ENCODE peak calls at places on chromosomes 13 and 19, in eight cellular contexts. A is adrenal gland, N is IMR-90, P is uterus, K is testis, C is sigmoid colon, V is esophagus squamous epithelium, I is heart left ventricle. G is an unnamed sample.

GRCh38 chr19:53308339-53308811 is 25.2 kb upstream of the ZNF845 start:
- DNase-seq in K (peak; percentile 72), C (no peak), N (no peak), A (peak; percentile 45), P (no peak), V (no peak), I (no peak), G (no peak)

GRCh38 chr19:2083174-2083854 is 12.8 kb downstream of the MOB3A start:
- DNase-seq in N (no peak), K (no peak), P (peak; percentile 25), C (peak; percentile 80), I (no peak), V (no peak), A (no peak), G (no peak)

GRCh38 chr13:23350009-23350408 is 83.5 kb downstream of the SACS start:
- DNase-seq in P (no peak), K (no peak), I (no peak), N (no peak), A (no peak), C (no peak), V (no peak), G (no peak)

GRCh38 chr13:91684746-91685145 is 286.3 kb downstream of the GPC5 start:
- DNase-seq in P (no peak), A (no peak), C (no peak), V (no peak), K (no peak), I (no peak), N (no peak), G (no peak)

GRCh38 chr19:12983561-12984142 is 11.6 kb upstream of the NFIX start:
- DNase-seq in C (peak; percentile 91), I (peak; percentile 92), N (peak; percentile 70), P (peak; percentile 72), K (peak; percentile 89), A (peak; percentile 76), V (no peak), G (peak; percentile 89)

GRCh38 chr19:15453091-15453498 is 3.3 kb upstream of the WIZ start:
- DNase-seq in I (peak; percentile 71), A (peak; percentile 61), C (no peak), K (no peak), V (no peak), P (no peak), N (no peak), G (no peak)

GRCh38 chr19:55353803-55354697 is 469 bp downstream of the COX6B2 start:
- DNase-seq in V (no peak), K (peak; percentile 65), C (peak; percentile 81), N (peak; percentile 43), A (peak; percentile 78), P (peak; percentile 54), I (no peak), G (no peak)

GRCh38 chr19:14248578-14249011 is 42.6 kb upstream of the ADGRL1 start:
- DNase-seq in V (no peak), I (no peak), K (peak; percentile 67), C (peak; percentile 74), P (peak; percentile 85), A (no peak), N (no peak), G (no peak)

GRCh38 chr19:55178781-55179569 is 1.1 kb downstream of the SYT5 start:
- DNase-seq in P (peak; percentile 34), N (peak; percentile 77), C (no peak), V (no peak), A (peak; percentile 82), I (peak; percentile 77), K (peak; percentile 85), G (no peak)

GRCh38 chr19:30373593-30373992 is 1.4 kb downstream of the ZNF536 start:
- DNase-seq in K (no peak), N (no peak), P (no peak), C (no peak), I (no peak), A (no peak), V (no peak), G (no peak)

GRCh38 chr19:23957660-23958281 is 43.1 kb downstream of the ZNF726 start:
- DNase-seq in I (no peak), V (no peak), K (no peak), N (peak; percentile 82), A (no peak), C (no peak), P (no peak), G (no peak)

GRCh38 chr13:34161829-34162544 is 344.0 kb downstream of the RFC3 start:
- DNase-seq in A (no peak), C (no peak), N (peak; percentile 80), V (no peak), P (no peak), K (no peak), I (no peak), G (no peak)

GRCh38 chr19:40588110-40588854 is 11.6 kb downstream of the SHKBP1 start:
- DNase-seq in K (no peak), P (no peak), C (no peak), I (no peak), A (no peak), N (no peak), V (no peak), G (no peak)

GRCh38 chr13:46527237-46527636 is 25.7 kb upstream of the LRCH1 start:
- DNase-seq in V (no peak), N (no peak), C (no peak), P (no peak), K (no peak), I (no peak), A (no peak), G (no peak)

GRCh38 chr19:50333737-50334617 is 4.8 kb upstream of the KCNC3 start:
- DNase-seq in K (peak; percentile 80), A (peak; percentile 76), V (no peak), I (peak; percentile 90), N (no peak), C (peak; percentile 74), P (peak; percentile 27), G (no peak)

GRCh38 chr19:30884146-30884812 is 465.0 kb downstream of the TSHZ3 start:
- DNase-seq in A (no peak), K (no peak), P (no peak), I (no peak), V (no peak), C (no peak), N (no peak), G (peak; percentile 64)

GRCh38 chr19:40650749-40651305 is 39.6 kb downstream of the NUMBL start:
- DNase-seq in I (no peak), N (peak; percentile 74), A (no peak), C (peak; percentile 86), K (no peak), V (no peak), P (peak; percentile 72), G (no peak)

GRCh38 chr19:54315956-54316355 is 3.0 kb upstream of the LILRA5 start:
- DNase-seq in V (no peak), I (no peak), C (no peak), N (no peak), A (no peak), P (no peak), K (no peak), G (no peak)

GRCh38 chr13:31927219-31927653 is 104.3 kb upstream of the FRY start:
- DNase-seq in A (no peak), V (no peak), C (no peak), P (no peak), K (no peak), I (no peak), N (no peak), G (no peak)

GRCh38 chr13:40273173-40274000 is 393.1 kb downstream of the FOXO1 start:
- DNase-seq in P (no peak), C (no peak), A (no peak), K (no peak), V (no peak), I (no peak), N (no peak), G (no peak)

GRCh38 chr13:97212540-97213146 is 9.5 kb upstream of the MBNL2 start:
- DNase-seq in N (peak; percentile 49), C (no peak), P (no peak), V (no peak), A (no peak), K (peak; percentile 47), I (no peak), G (no peak)

GRCh38 chr19:14073925-14074838 is 1.6 kb downstream of the MISP3 start:
- DNase-seq in K (no peak), C (peak; percentile 77), P (no peak), I (no peak), V (no peak), N (peak; percentile 25), A (peak; percentile 55), G (no peak)

GRCh38 chr19:11410682-11411081 is 8.4 kb downstream of the RGL3 start:
- DNase-seq in P (no peak), N (peak; percentile 37), A (no peak), C (no peak), V (no peak), I (no peak), K (no peak), G (no peak)

GRCh38 chr19:3096902-3097326 is 2.8 kb downstream of the GNA11 start:
- DNase-seq in A (no peak), N (no peak), P (no peak), V (no peak), K (no peak), I (no peak), C (no peak), G (no peak)
- H3K27ac ChIP-seq in A (peak overlapping the region; percentile 88), N (no peak overlapping the region), P (peak overlapping the region; percentile 67), V (peak overlapping the region; percentile 85), K (peak overlapping the region; percentile 64), I (peak overlapping the region; percentile 93), C (peak overlapping the region; percentile 82), G (peak overlapping the region; percentile 50)

GRCh38 chr13:41352935-41353801 is 42.1 kb downstream of the NAA16 start:
- DNase-seq in I (no peak), N (peak; percentile 59), K (peak; percentile 35), P (no peak), V (no peak), C (no peak), A (peak; percentile 42), G (no peak)
- H3K4me1 ChIP-seq in I (no peaks in the 10 kb centered on the region), N (peaks cover 3% of the 10 kb centered on the region), K (no peaks in the 10 kb centered on the region), P (no peaks in the 10 kb centered on the region), V (no peaks in the 10 kb centered on the region), C (peaks cover 7% of the 10 kb centered on the region), A (peaks cover 13% of the 10 kb centered on the region), G (peaks cover 4% of the 10 kb centered on the region)

GRCh38 chr19:5447700-5448311 is 7.4 kb upstream of the ZNRF4 start:
- DNase-seq in I (no peak), V (no peak), K (no peak), A (no peak), N (no peak), P (no peak), C (no peak), G (no peak)

GRCh38 chr19:5450482-5450881 is 4.7 kb upstream of the ZNRF4 start:
- DNase-seq in N (no peak), V (no peak), I (peak; percentile 26), C (no peak), P (no peak), K (no peak), A (no peak), G (no peak)

GRCh38 chr19:5445667-5446066 is 9.6 kb upstream of the ZNRF4 start:
- DNase-seq in V (no peak), N (no peak), A (no peak), K (no peak), I (peak; percentile 57), C (no peak), P (no peak), G (no peak)

GRCh38 chr19:5451494-5451893 is 3.7 kb upstream of the ZNRF4 start:
- DNase-seq in C (no peak), N (no peak), A (no peak), I (no peak), P (no peak), K (no peak), V (no peak), G (no peak)

GRCh38 chr19:5448374-5448773 is 6.8 kb upstream of the ZNRF4 start:
- DNase-seq in K (no peak), N (no peak), I (no peak), P (no peak), C (no peak), V (no peak), A (no peak), G (no peak)
- TF ChIP-seq POLR2A in K (no peak), N (no peak), I (no peak), P (no peak), C (no peak), V (no peak), A (no peak), G (no peak)

GRCh38 chr19:46404039-46404883 is 9.1 kb downstream of the CCDC8 start:
- DNase-seq in P (peak; percentile 59), V (no peak), C (peak; percentile 82), K (peak; percentile 87), N (peak; percentile 31), I (peak; percentile 71), A (no peak), G (no peak)
- H3K27ac ChIP-seq in P (peak overlapping the region; percentile 70), V (peak overlapping the region; percentile 50), C (peak overlapping the region; percentile 70), K (peak overlapping the region; percentile 71), N (no peak overlapping the region), I (peak overlapping the region; percentile 58), A (peak overlapping the region; percentile 76), G (peak overlapping the region; percentile 82)

G was measured in vagina.